ENCODE peak calls at places on chromosomes 6 and 20, in four cellular contexts. O, X, T and M are unnamed samples.

GRCh38 chr6:160462551-160463109 is 114.5 kb downstream of the SLC22A3 start:
- DNase-seq in T (no peak), X (no peak), O (no peak), M (no peak)

GRCh38 chr6:44569931-44570385 is 182.5 kb downstream of the CDC5L start:
- DNase-seq in T (no peak), X (no peak), O (no peak), M (no peak)

GRCh38 chr20:64205611-64206026 is 41.4 kb downstream of the MYT1 start:
- DNase-seq in T (no peak), O (no peak), X (no peak), M (no peak)

GRCh38 chr20:1124416-1124815 is 6.0 kb downstream of the PSMF1 start:
- DNase-seq in X (no peak), T (no peak), O (no peak), M (no peak)

GRCh38 chr6:4381379-4381778 is 246.0 kb upstream of the ECI2 start:
- DNase-seq in T (no peak), X (no peak), O (no peak), M (no peak)

GRCh38 chr6:2802521-2803060 is 37.4 kb downstream of the WRNIP1 start:
- DNase-seq in O (no peak), T (no peak), X (no peak), M (no peak)

GRCh38 chr6:105209950-105210706 is 30.3 kb upstream of the POPDC3 start:
- DNase-seq in O (no peak), T (no peak), X (no peak), M (no peak)

GRCh38 chr6:159875194-159875593 is 15.6 kb upstream of the MAS1 start:
- DNase-seq in X (no peak), T (no peak), O (no peak), M (no peak)

GRCh38 chr20:34516874-34517542 is 786 bp downstream of the DYNLRB1 start:
- DNase-seq in O (no peak), X (no peak), T (peak), M (peak)

GRCh38 chr6:112245511-112246203 is 8.7 kb downstream of the LAMA4 start:
- DNase-seq in T (no peak), O (no peak), X (no peak), M (no peak)

DNA sequence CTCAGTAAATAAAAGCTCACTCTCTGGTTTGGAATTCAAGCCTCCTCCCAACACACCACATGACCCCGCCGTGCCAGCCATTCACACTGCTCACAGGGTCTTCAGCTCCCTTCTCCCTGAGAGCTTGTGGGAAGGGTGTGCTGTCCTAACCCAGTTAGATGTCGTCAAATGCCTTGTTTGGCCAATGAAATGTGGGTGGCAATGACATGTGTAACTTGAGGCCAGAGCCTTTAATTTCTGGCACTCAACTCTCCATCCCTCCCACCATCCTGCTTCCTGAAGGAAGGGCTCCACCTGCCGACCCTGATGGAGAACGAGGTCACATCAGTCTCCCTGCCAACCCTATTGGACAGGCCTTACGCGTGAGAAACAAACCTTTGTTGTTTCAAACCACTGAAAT is 224.5 kb upstream of the AGPAT4 start:
- DNase-seq in X (no peak), O (no peak), T (no peak), M (no peak)
- TF ChIP-seq CTCF in X (no peak), O (no peak), T (no peak), M (peak)

GRCh38 chr6:67768972-67769371 is 866.1 kb upstream of the ADGRB3 start:
- DNase-seq in X (no peak), T (no peak), O (no peak), M (no peak)

DNA sequence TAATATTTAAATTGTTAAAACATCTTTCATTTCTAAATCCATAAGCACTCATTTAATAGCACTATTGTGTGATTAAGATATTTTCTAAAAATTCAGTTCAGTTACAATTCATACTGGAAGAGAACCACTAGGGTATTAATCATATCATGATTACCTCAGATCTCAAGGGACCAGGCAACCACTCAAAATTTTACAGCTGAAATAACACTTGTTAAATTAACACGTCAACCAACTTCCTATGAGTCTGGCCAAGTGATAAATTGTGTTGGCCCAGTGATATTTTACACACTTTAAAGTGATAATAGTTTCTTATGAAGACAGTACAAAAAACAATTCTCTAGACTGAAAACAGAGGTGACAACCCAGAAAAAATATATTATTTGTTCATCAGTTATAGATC is 869.0 kb upstream of the ADGRB3 start:
- DNase-seq in O (no peak), X (no peak), T (no peak), M (no peak)
- TF ChIP-seq CTCF in O (no peak), X (no peak), T (no peak), M (no peak)

DNA sequence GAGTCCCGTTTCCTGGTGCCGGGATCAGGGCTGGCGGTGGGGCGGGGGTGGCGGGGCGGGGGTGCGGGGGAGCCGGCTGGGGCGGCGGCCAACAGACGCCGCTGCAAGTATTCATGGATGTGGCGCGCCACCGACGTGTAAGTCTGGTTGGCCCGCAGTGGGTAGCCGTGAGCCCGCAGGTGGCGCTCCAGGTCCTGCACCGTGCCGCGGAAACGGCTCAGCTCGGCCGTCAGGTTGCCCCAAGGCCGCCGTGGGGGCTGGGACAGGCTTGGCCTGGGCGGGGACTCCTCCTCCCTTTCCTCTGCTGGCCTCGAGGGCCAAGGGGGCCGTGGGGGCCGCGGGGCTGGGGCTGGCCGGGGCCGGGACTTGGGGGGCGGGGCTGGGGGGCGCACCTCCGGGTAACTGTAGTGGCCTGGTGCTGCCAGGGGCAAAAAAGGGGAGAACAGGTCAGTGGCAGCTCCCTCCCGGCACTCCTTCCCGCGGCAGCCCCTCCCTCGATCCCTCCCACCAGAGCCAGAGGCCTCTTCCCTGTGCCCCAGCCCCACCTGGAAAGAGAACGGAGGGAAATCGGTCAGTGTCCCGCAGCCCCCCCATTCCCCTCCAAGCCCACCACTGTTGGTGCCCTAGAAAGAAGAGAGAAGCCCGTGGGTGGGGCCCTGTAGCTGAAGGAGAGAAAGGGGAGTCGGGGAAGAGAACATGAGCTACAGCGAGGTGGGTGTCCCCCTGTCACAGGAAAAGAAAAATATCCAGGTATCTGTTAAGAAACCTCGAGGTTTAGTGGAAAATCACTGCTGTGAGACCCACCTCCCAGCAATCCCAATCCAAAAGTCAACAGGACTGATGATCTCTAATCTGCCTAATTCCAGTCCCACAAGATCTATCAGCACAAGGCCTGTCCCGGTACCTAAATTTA is 21.3 kb downstream of the TNXB start:
- DNase-seq in X (peak), T (peak), O (peak), M (peak)
- TF ChIP-seq CTCF in X (no peak), T (peak), O (no peak), M (peak)

GRCh38 chr6:34855463-34855862 is 32.4 kb downstream of the TAF11 start:
- DNase-seq in T (no peak), O (no peak), X (no peak), M (no peak)
- TF ChIP-seq CTCF in T (no peak), O (no peak), X (no peak), M (no peak)

GRCh38 chr20:4708036-4708435 is 13.7 kb upstream of the PRND start:
- DNase-seq in T (no peak), O (no peak), X (no peak), M (peak)

GRCh38 chr20:4708856-4709255 is 12.9 kb upstream of the PRND start:
- DNase-seq in O (no peak), X (no peak), T (no peak), M (peak)

GRCh38 chr20:4711511-4711910 is 10.2 kb upstream of the PRND start:
- DNase-seq in O (no peak), T (no peak), X (no peak), M (no peak)

GRCh38 chr20:4710106-4710475 is 11.6 kb upstream of the PRND start:
- DNase-seq in T (no peak), O (no peak), X (no peak), M (peak)

DNA sequence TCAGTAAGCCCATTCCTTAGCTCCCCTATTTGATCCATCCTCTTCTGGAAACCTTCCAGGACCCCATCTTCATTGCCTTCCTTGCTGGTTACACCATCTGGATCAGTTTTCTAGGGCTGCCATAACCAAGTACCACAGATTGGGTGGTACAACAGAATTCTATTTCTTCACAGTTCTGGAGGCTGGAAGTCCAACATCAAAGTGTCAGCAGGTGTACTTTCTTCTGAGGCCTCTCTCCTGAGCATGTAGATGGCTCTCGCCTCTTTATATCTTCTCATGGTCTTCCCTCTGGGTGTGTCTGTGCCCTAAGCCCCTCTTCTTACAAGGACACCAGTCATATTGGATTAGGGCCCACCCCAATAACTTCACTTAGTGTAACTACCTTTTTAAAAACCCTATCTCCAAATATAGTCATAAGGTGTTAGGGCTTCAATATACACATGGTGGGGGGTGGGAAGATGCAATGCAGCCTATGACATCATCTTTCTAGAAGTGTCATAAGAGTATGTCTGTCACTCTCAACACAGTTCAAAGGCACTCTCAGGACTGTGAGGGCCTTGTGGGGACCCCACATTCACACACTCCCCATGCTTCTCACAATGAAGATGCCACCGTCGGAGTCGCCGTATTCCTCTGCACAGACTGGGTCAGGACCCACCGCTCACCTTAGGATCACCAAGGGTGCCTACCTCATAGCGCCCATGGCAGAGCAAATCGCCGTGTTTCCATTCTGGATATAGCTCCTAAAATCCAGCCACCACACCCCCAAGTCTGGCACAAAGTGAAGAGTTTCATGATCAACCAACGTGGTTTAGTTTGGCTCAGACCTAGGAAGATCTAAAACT is 12.2 kb upstream of the PRND start:
- DNase-seq in T (no peak), X (no peak), O (no peak), M (peak)
- TF ChIP-seq CTCF in T (no peak), X (no peak), O (no peak), M (no peak)

GRCh38 chr6:41092421-41093140 is 19.8 kb downstream of the NFYA start:
- DNase-seq in X (no peak), T (no peak), O (no peak), M (no peak)
- TF ChIP-seq CTCF in X (no peak), T (peak), O (no peak), M (peak)

DNA sequence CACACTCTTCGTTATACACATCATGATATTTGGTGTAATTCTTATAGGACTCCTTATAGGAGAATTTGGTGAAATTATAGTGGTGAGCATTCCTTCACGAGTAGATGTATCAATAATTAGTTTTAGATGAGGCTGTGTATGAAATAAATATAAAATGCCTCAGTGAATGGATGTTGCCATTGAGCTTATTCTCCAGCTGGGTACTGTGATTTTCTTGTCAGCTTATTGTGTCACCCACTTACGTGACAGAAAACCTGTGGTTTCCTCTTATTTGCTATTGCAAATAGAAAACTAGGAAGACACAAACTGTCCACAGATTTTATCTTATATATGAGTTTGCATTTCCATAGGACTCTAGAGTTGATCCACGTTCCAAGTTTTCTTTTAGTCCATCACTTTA is 439.9 kb upstream of the RNF217 start:
- DNase-seq in X (no peak), O (no peak), T (no peak), M (no peak)
- TF ChIP-seq CTCF in X (no peak), O (no peak), T (no peak), M (no peak)

GRCh38 chr20:51306521-51307358 is 235.8 kb downstream of the NFATC2 start:
- DNase-seq in X (peak), O (peak), T (peak), M (peak)
- TF ChIP-seq CTCF in X (peak), O (peak), T (peak), M (peak)

GRCh38 chr6:118569498-118569897 is 21.4 kb downstream of the PLN start:
- DNase-seq in X (no peak), T (no peak), O (no peak), M (no peak)

GRCh38 chr6:118562959-118563358 is 14.9 kb downstream of the PLN start:
- DNase-seq in O (no peak), T (no peak), X (no peak), M (no peak)

GRCh38 chr6:118562248-118562647 is 14.2 kb downstream of the PLN start:
- DNase-seq in O (no peak), X (no peak), T (no peak), M (no peak)

GRCh38 chr6:118567974-118568373 is 19.9 kb downstream of the PLN start:
- DNase-seq in X (no peak), O (no peak), T (no peak), M (no peak)

DNA sequence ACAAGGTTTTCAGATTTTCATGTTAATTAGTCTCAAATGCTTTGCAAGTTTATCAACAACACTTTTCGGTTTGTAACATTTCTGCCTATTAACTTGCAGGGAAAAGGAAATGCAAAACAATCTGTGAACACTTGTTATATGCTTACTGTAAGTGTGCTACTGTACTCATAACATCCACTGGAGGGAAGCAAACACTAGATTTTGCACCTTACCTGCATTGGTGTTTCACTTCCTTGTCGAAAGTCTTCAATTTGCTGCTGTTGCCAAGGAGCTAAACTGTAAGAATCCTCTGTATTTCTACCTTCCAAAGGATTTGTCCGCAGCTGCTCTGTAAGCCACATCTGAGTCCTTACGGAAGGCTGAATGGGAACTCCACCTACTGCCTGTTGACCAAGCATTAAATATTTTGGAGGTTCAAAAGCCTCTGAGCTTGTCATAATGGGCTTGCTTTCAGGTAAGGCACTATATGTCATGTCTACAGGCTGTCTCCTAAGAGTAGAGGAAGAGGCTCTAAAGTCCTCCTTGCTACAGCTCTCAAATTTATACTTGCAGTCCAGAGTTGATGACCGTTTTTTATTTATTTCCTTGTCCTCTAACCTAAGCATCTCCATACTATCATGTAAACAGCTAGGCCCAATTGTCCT is 17.3 kb downstream of the PLN start:
- DNase-seq in O (no peak), X (no peak), T (peak), M (no peak)
- TF ChIP-seq CTCF in O (no peak), X (no peak), T (peak), M (peak)

DNA sequence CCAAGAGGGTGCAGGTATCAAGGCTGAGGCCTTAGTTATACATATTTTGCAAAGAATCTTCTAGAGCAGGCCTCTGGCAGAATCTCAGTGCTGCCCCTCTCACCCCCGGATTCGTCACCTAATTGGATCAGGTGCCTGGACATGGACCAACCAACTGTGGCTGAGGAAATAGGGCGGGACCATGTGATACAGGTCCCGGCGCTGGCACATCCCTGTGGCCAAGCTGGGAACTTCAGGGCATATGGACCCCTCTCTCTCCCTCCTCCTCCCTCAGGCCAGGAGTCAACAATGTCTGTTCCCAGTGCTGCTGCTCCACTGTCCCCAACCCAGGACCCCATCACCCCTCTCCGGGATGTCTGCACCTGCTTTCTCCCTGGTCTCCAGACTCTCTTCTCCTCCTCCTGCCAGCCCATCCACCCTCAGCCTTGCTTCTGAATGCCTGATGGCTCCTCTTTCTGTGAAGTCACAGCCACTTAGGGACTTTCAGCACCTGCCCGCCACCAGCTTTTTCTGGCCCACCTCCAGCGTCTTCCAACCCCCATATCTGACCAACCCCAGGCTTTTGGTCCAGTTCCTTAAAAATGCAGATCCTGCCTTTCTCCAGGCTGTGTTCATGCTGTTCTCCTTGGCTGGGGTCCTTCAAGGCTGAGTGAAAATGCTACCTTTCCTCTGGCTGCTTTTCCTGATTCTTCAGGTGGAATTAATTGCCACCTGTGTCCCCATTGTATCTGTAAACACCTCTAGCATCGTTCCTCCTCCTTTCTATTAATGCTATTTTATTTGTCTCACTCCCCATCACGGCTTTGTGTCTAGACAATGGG is 19.0 kb upstream of the MLN start:
- DNase-seq in T (no peak), X (no peak), O (no peak), M (no peak)
- TF ChIP-seq CTCF in T (no peak), X (no peak), O (no peak), M (peak)